ENCODE peak calls at places on chromosomes 7 and 10, in six cellular contexts. One of them, this sample, is unnamed.
A peak's percentile ranks its signal among the peaks of the same experiment; 100 is the strongest.

GRCh38 chr7:87564290-87564963 is 36.3 kb downstream of the ABCB1 start:
- DNase-seq in kidney tubule cell: peak; percentile 71
- DNase-seq in stimulated activated CD8-positive, alpha-beta memory T cell treated with anti-CD3 and anti-CD28 coated beads, Interleukin-7, amount 100 ng/mL, for 4 hours: no peak
- DNase-seq in LoVo: peak; percentile 75
- DNase-seq in SIG-M5: no peak
- DNase-seq in GM03348: peak; percentile 5
- DNase-seq in this sample: no peak

GRCh38 chr10:112435013-112435619 is 11.6 kb downstream of the ZDHHC6 start:
- DNase-seq in kidney tubule cell: peak; percentile 58
- DNase-seq in stimulated activated CD8-positive, alpha-beta memory T cell treated with anti-CD3 and anti-CD28 coated beads, Interleukin-7, amount 100 ng/mL, for 4 hours: no peak
- DNase-seq in LoVo: peak; percentile 46
- DNase-seq in SIG-M5: no peak
- DNase-seq in GM03348: peak; percentile 33
- DNase-seq in this sample: no peak

GRCh38 chr7:84669177-84669732 is 474.7 kb upstream of the SEMA3A start:
- DNase-seq in kidney tubule cell: no peak
- DNase-seq in stimulated activated CD8-positive, alpha-beta memory T cell treated with anti-CD3 and anti-CD28 coated beads, Interleukin-7, amount 100 ng/mL, for 4 hours: no peak
- DNase-seq in LoVo: no peak
- DNase-seq in SIG-M5: no peak
- DNase-seq in GM03348: no peak
- DNase-seq in this sample: no peak

GRCh38 chr10:31320598-31321211 is 1.7 kb downstream of the ZEB1 start:
- DNase-seq in kidney tubule cell: peak; percentile 44
- DNase-seq in stimulated activated CD8-positive, alpha-beta memory T cell treated with anti-CD3 and anti-CD28 coated beads, Interleukin-7, amount 100 ng/mL, for 4 hours: no peak
- DNase-seq in LoVo: peak; percentile 31
- DNase-seq in SIG-M5: no peak
- DNase-seq in GM03348: peak; percentile 65
- DNase-seq in this sample: peak; percentile 27

GRCh38 chr10:70320751-70321150 is 36.9 kb upstream of the NPFFR1 start:
- DNase-seq in kidney tubule cell: no peak
- DNase-seq in stimulated activated CD8-positive, alpha-beta memory T cell treated with anti-CD3 and anti-CD28 coated beads, Interleukin-7, amount 100 ng/mL, for 4 hours: no peak
- DNase-seq in LoVo: no peak
- DNase-seq in SIG-M5: no peak
- DNase-seq in GM03348: no peak
- DNase-seq in this sample: no peak

GRCh38 chr7:129258649-129259389 is 34.0 kb downstream of the AHCYL2 start:
- DNase-seq in kidney tubule cell: peak; percentile 15
- DNase-seq in stimulated activated CD8-positive, alpha-beta memory T cell treated with anti-CD3 and anti-CD28 coated beads, Interleukin-7, amount 100 ng/mL, for 4 hours: no peak
- DNase-seq in LoVo: no peak
- DNase-seq in SIG-M5: no peak
- DNase-seq in GM03348: no peak
- DNase-seq in this sample: peak; percentile 10

GRCh38 chr7:87223666-87224065 is 4.1 kb upstream of the TMEM243 start:
- DNase-seq in kidney tubule cell: peak; percentile 65
- DNase-seq in stimulated activated CD8-positive, alpha-beta memory T cell treated with anti-CD3 and anti-CD28 coated beads, Interleukin-7, amount 100 ng/mL, for 4 hours: no peak
- DNase-seq in LoVo: no peak
- DNase-seq in SIG-M5: no peak
- DNase-seq in GM03348: no peak
- DNase-seq in this sample: no peak

GRCh38 chr10:14674376-14675050 is 100.2 kb downstream of the FAM107B start:
- DNase-seq in kidney tubule cell: peak; percentile 78
- DNase-seq in stimulated activated CD8-positive, alpha-beta memory T cell treated with anti-CD3 and anti-CD28 coated beads, Interleukin-7, amount 100 ng/mL, for 4 hours: no peak
- DNase-seq in LoVo: peak; percentile 45
- DNase-seq in SIG-M5: no peak
- DNase-seq in GM03348: no peak
- DNase-seq in this sample: no peak

GRCh38 chr10:8614054-8614565 is 559.6 kb downstream of the GATA3 start:
- DNase-seq in kidney tubule cell: no peak
- DNase-seq in stimulated activated CD8-positive, alpha-beta memory T cell treated with anti-CD3 and anti-CD28 coated beads, Interleukin-7, amount 100 ng/mL, for 4 hours: no peak
- DNase-seq in LoVo: no peak
- DNase-seq in SIG-M5: no peak
- DNase-seq in GM03348: no peak
- DNase-seq in this sample: no peak

GRCh38 chr7:30802812-30803211 is 31.6 kb downstream of the MINDY4 start:
- DNase-seq in kidney tubule cell: no peak
- DNase-seq in stimulated activated CD8-positive, alpha-beta memory T cell treated with anti-CD3 and anti-CD28 coated beads, Interleukin-7, amount 100 ng/mL, for 4 hours: no peak
- DNase-seq in LoVo: no peak
- DNase-seq in SIG-M5: no peak
- DNase-seq in GM03348: no peak
- DNase-seq in this sample: no peak

GRCh38 chr7:115015619-115016018 is 93.7 kb downstream of the MDFIC start:
- DNase-seq in kidney tubule cell: peak; percentile 56
- DNase-seq in stimulated activated CD8-positive, alpha-beta memory T cell treated with anti-CD3 and anti-CD28 coated beads, Interleukin-7, amount 100 ng/mL, for 4 hours: no peak
- DNase-seq in LoVo: no peak
- DNase-seq in SIG-M5: no peak
- DNase-seq in GM03348: peak; percentile 30
- DNase-seq in this sample: no peak

GRCh38 chr7:100837099-100837836 is 9.9 kb upstream of the EPHB4 start:
- DNase-seq in kidney tubule cell: peak; percentile 90
- DNase-seq in stimulated activated CD8-positive, alpha-beta memory T cell treated with anti-CD3 and anti-CD28 coated beads, Interleukin-7, amount 100 ng/mL, for 4 hours: peak; percentile 53
- DNase-seq in LoVo: peak; percentile 96
- DNase-seq in SIG-M5: peak; percentile 16
- DNase-seq in GM03348: peak; percentile 95
- DNase-seq in this sample: peak; percentile 73

GRCh38 chr7:40221836-40222235 is 87.0 kb downstream of the SUGCT start:
- DNase-seq in kidney tubule cell: peak; percentile 90
- DNase-seq in stimulated activated CD8-positive, alpha-beta memory T cell treated with anti-CD3 and anti-CD28 coated beads, Interleukin-7, amount 100 ng/mL, for 4 hours: no peak
- DNase-seq in LoVo: no peak
- DNase-seq in SIG-M5: no peak
- DNase-seq in GM03348: peak; percentile 85
- DNase-seq in this sample: no peak

GRCh38 chr10:76209135-76209534 is 777.7 kb downstream of the LRMDA start:
- DNase-seq in kidney tubule cell: no peak
- DNase-seq in stimulated activated CD8-positive, alpha-beta memory T cell treated with anti-CD3 and anti-CD28 coated beads, Interleukin-7, amount 100 ng/mL, for 4 hours: no peak
- DNase-seq in LoVo: no peak
- DNase-seq in SIG-M5: no peak
- DNase-seq in GM03348: no peak
- DNase-seq in this sample: no peak

GRCh38 chr10:96222441-96222840 is 48.9 kb downstream of the BLNK start:
- DNase-seq in kidney tubule cell: no peak
- DNase-seq in stimulated activated CD8-positive, alpha-beta memory T cell treated with anti-CD3 and anti-CD28 coated beads, Interleukin-7, amount 100 ng/mL, for 4 hours: no peak
- DNase-seq in LoVo: no peak
- DNase-seq in SIG-M5: no peak
- DNase-seq in GM03348: no peak
- DNase-seq in this sample: no peak

GRCh38 chr7:13990984-13991790 is 1.7 kb upstream of the ETV1 start:
- DNase-seq in kidney tubule cell: peak; percentile 98
- DNase-seq in stimulated activated CD8-positive, alpha-beta memory T cell treated with anti-CD3 and anti-CD28 coated beads, Interleukin-7, amount 100 ng/mL, for 4 hours: peak; percentile 32
- DNase-seq in LoVo: peak; percentile 99
- DNase-seq in SIG-M5: peak; percentile 70
- DNase-seq in GM03348: peak; percentile 96
- DNase-seq in this sample: peak; percentile 97

GRCh38 chr10:51651063-51651462 is 48.3 kb downstream of the CSTF2T start:
- DNase-seq in kidney tubule cell: peak; percentile 4
- DNase-seq in stimulated activated CD8-positive, alpha-beta memory T cell treated with anti-CD3 and anti-CD28 coated beads, Interleukin-7, amount 100 ng/mL, for 4 hours: no peak
- DNase-seq in LoVo: no peak
- DNase-seq in SIG-M5: no peak
- DNase-seq in GM03348: peak; percentile 34
- DNase-seq in this sample: no peak

GRCh38 chr7:141712603-141713262 is 4.6 kb downstream of the WEE2 start:
- DNase-seq in kidney tubule cell: no peak
- DNase-seq in stimulated activated CD8-positive, alpha-beta memory T cell treated with anti-CD3 and anti-CD28 coated beads, Interleukin-7, amount 100 ng/mL, for 4 hours: no peak
- DNase-seq in LoVo: no peak
- DNase-seq in SIG-M5: no peak
- DNase-seq in GM03348: no peak
- DNase-seq in this sample: no peak

GRCh38 chr10:78350286-78350685 is 316.6 kb downstream of the RPS24 start:
- DNase-seq in kidney tubule cell: no peak
- DNase-seq in stimulated activated CD8-positive, alpha-beta memory T cell treated with anti-CD3 and anti-CD28 coated beads, Interleukin-7, amount 100 ng/mL, for 4 hours: no peak
- DNase-seq in LoVo: no peak
- DNase-seq in SIG-M5: no peak
- DNase-seq in GM03348: no peak
- DNase-seq in this sample: no peak

GRCh38 chr10:111705026-111705425 is 478.5 kb downstream of the GPAM start:
- DNase-seq in kidney tubule cell: no peak
- DNase-seq in stimulated activated CD8-positive, alpha-beta memory T cell treated with anti-CD3 and anti-CD28 coated beads, Interleukin-7, amount 100 ng/mL, for 4 hours: no peak
- DNase-seq in LoVo: no peak
- DNase-seq in SIG-M5: no peak
- DNase-seq in GM03348: peak; percentile 77
- DNase-seq in this sample: no peak

GRCh38 chr7:87219545-87220025 is at the start of gene TMEM243:
- DNase-seq in kidney tubule cell: peak; percentile 79
- DNase-seq in stimulated activated CD8-positive, alpha-beta memory T cell treated with anti-CD3 and anti-CD28 coated beads, Interleukin-7, amount 100 ng/mL, for 4 hours: peak; percentile 79
- DNase-seq in LoVo: peak; percentile 79
- DNase-seq in SIG-M5: peak; percentile 50
- DNase-seq in GM03348: peak; percentile 88
- DNase-seq in this sample: peak; percentile 70

GRCh38 chr7:29454464-29454863 is 109.2 kb upstream of the PRR15 start:
- DNase-seq in kidney tubule cell: no peak
- DNase-seq in stimulated activated CD8-positive, alpha-beta memory T cell treated with anti-CD3 and anti-CD28 coated beads, Interleukin-7, amount 100 ng/mL, for 4 hours: no peak
- DNase-seq in LoVo: no peak
- DNase-seq in SIG-M5: no peak
- DNase-seq in GM03348: no peak
- DNase-seq in this sample: no peak

GRCh38 chr7:78395298-78396120 is 596.9 kb downstream of the PHTF2 start:
- DNase-seq in kidney tubule cell: no peak
- DNase-seq in stimulated activated CD8-positive, alpha-beta memory T cell treated with anti-CD3 and anti-CD28 coated beads, Interleukin-7, amount 100 ng/mL, for 4 hours: no peak
- DNase-seq in LoVo: no peak
- DNase-seq in SIG-M5: no peak
- DNase-seq in GM03348: peak; percentile 4
- DNase-seq in this sample: no peak

GRCh38 chr10:119131512-119132240 is 27.8 kb downstream of the DENND10 start:
- DNase-seq in kidney tubule cell: peak; percentile 49
- DNase-seq in stimulated activated CD8-positive, alpha-beta memory T cell treated with anti-CD3 and anti-CD28 coated beads, Interleukin-7, amount 100 ng/mL, for 4 hours: peak; percentile 12
- DNase-seq in LoVo: peak; percentile 54
- DNase-seq in SIG-M5: peak; percentile 62
- DNase-seq in GM03348: no peak
- DNase-seq in this sample: no peak

GRCh38 chr7:66957595-66958290 is 36.7 kb downstream of the TMEM248 start:
- DNase-seq in kidney tubule cell: no peak
- DNase-seq in stimulated activated CD8-positive, alpha-beta memory T cell treated with anti-CD3 and anti-CD28 coated beads, Interleukin-7, amount 100 ng/mL, for 4 hours: no peak
- DNase-seq in LoVo: no peak
- DNase-seq in SIG-M5: no peak
- DNase-seq in GM03348: peak; percentile 57
- DNase-seq in this sample: no peak

GRCh38 chr10:49652416-49653385 is 26.8 kb upstream of the C10orf53 start:
- DNase-seq in kidney tubule cell: no peak
- DNase-seq in stimulated activated CD8-positive, alpha-beta memory T cell treated with anti-CD3 and anti-CD28 coated beads, Interleukin-7, amount 100 ng/mL, for 4 hours: no peak
- DNase-seq in LoVo: no peak
- DNase-seq in SIG-M5: no peak
- DNase-seq in GM03348: no peak
- DNase-seq in this sample: no peak

GRCh38 chr7:128389085-128389814 is 20.5 kb downstream of the IMPDH1 start:
- DNase-seq in kidney tubule cell: no peak
- DNase-seq in stimulated activated CD8-positive, alpha-beta memory T cell treated with anti-CD3 and anti-CD28 coated beads, Interleukin-7, amount 100 ng/mL, for 4 hours: no peak
- DNase-seq in LoVo: no peak
- DNase-seq in SIG-M5: no peak
- DNase-seq in GM03348: no peak
- DNase-seq in this sample: no peak

GRCh38 chr10:113128450-113129105 is 178.5 kb downstream of the TCF7L2 start:
- DNase-seq in kidney tubule cell: no peak
- DNase-seq in stimulated activated CD8-positive, alpha-beta memory T cell treated with anti-CD3 and anti-CD28 coated beads, Interleukin-7, amount 100 ng/mL, for 4 hours: no peak
- DNase-seq in LoVo: no peak
- DNase-seq in SIG-M5: no peak
- DNase-seq in GM03348: no peak
- DNase-seq in this sample: no peak

GRCh38 chr7:74514131-74514591 is 60.5 kb downstream of the GTF2IRD1 start:
- DNase-seq in kidney tubule cell: no peak
- DNase-seq in stimulated activated CD8-positive, alpha-beta memory T cell treated with anti-CD3 and anti-CD28 coated beads, Interleukin-7, amount 100 ng/mL, for 4 hours: no peak
- DNase-seq in LoVo: no peak
- DNase-seq in SIG-M5: no peak
- DNase-seq in GM03348: no peak
- DNase-seq in this sample: no peak

GRCh38 chr7:121331574-121331973 is 2.8 kb downstream of the WNT16 start:
- DNase-seq in kidney tubule cell: no peak
- DNase-seq in stimulated activated CD8-positive, alpha-beta memory T cell treated with anti-CD3 and anti-CD28 coated beads, Interleukin-7, amount 100 ng/mL, for 4 hours: no peak
- DNase-seq in LoVo: no peak
- DNase-seq in SIG-M5: no peak
- DNase-seq in GM03348: no peak
- DNase-seq in this sample: no peak

GRCh38 chr10:82171899-82172298 is 296.9 kb downstream of the NRG3 start:
- DNase-seq in kidney tubule cell: no peak
- DNase-seq in stimulated activated CD8-positive, alpha-beta memory T cell treated with anti-CD3 and anti-CD28 coated beads, Interleukin-7, amount 100 ng/mL, for 4 hours: no peak
- DNase-seq in LoVo: no peak
- DNase-seq in SIG-M5: no peak
- DNase-seq in GM03348: no peak
- DNase-seq in this sample: no peak

GRCh38 chr7:46881507-46882127 is 700.3 kb downstream of the TNS3 start:
- DNase-seq in kidney tubule cell: peak; percentile 71
- DNase-seq in stimulated activated CD8-positive, alpha-beta memory T cell treated with anti-CD3 and anti-CD28 coated beads, Interleukin-7, amount 100 ng/mL, for 4 hours: no peak
- DNase-seq in LoVo: peak; percentile 66
- DNase-seq in SIG-M5: no peak
- DNase-seq in GM03348: no peak
- DNase-seq in this sample: no peak

GRCh38 chr7:140899883-140900282 is 24.8 kb downstream of the BRAF start:
- DNase-seq in kidney tubule cell: no peak
- DNase-seq in stimulated activated CD8-positive, alpha-beta memory T cell treated with anti-CD3 and anti-CD28 coated beads, Interleukin-7, amount 100 ng/mL, for 4 hours: no peak
- DNase-seq in LoVo: no peak
- DNase-seq in SIG-M5: no peak
- DNase-seq in GM03348: no peak
- DNase-seq in this sample: peak; percentile 4

GRCh38 chr7:114822131-114822530 is 99.8 kb upstream of the MDFIC start:
- DNase-seq in kidney tubule cell: no peak
- DNase-seq in stimulated activated CD8-positive, alpha-beta memory T cell treated with anti-CD3 and anti-CD28 coated beads, Interleukin-7, amount 100 ng/mL, for 4 hours: no peak
- DNase-seq in LoVo: no peak
- DNase-seq in SIG-M5: no peak
- DNase-seq in GM03348: no peak
- DNase-seq in this sample: no peak

GRCh38 chr7:116786791-116787443 is 75.5 kb upstream of the CAPZA2 start:
- DNase-seq in kidney tubule cell: peak; percentile 85
- DNase-seq in stimulated activated CD8-positive, alpha-beta memory T cell treated with anti-CD3 and anti-CD28 coated beads, Interleukin-7, amount 100 ng/mL, for 4 hours: no peak
- DNase-seq in LoVo: no peak
- DNase-seq in SIG-M5: no peak
- DNase-seq in GM03348: no peak
- DNase-seq in this sample: peak; percentile 19

GRCh38 chr7:28442540-28443420 is 30.5 kb downstream of the CREB5 start:
- DNase-seq in kidney tubule cell: peak; percentile 63
- DNase-seq in stimulated activated CD8-positive, alpha-beta memory T cell treated with anti-CD3 and anti-CD28 coated beads, Interleukin-7, amount 100 ng/mL, for 4 hours: no peak
- DNase-seq in LoVo: no peak
- DNase-seq in SIG-M5: no peak
- DNase-seq in GM03348: no peak
- DNase-seq in this sample: no peak

GRCh38 chr7:129017933-129018538 is 36.9 kb downstream of the TNPO3 start:
- DNase-seq in kidney tubule cell: peak; percentile 26
- DNase-seq in stimulated activated CD8-positive, alpha-beta memory T cell treated with anti-CD3 and anti-CD28 coated beads, Interleukin-7, amount 100 ng/mL, for 4 hours: no peak
- DNase-seq in LoVo: no peak
- DNase-seq in SIG-M5: no peak
- DNase-seq in GM03348: no peak
- DNase-seq in this sample: no peak

GRCh38 chr10:108424656-108425055 is 1260.2 kb upstream of the SORCS1 start:
- DNase-seq in kidney tubule cell: peak; percentile 55
- DNase-seq in stimulated activated CD8-positive, alpha-beta memory T cell treated with anti-CD3 and anti-CD28 coated beads, Interleukin-7, amount 100 ng/mL, for 4 hours: no peak
- DNase-seq in LoVo: no peak
- DNase-seq in SIG-M5: no peak
- DNase-seq in GM03348: peak; percentile 59
- DNase-seq in this sample: no peak

GRCh38 chr10:73901261-73901660 is 9.7 kb upstream of the PLAU start:
- DNase-seq in kidney tubule cell: no peak
- DNase-seq in stimulated activated CD8-positive, alpha-beta memory T cell treated with anti-CD3 and anti-CD28 coated beads, Interleukin-7, amount 100 ng/mL, for 4 hours: no peak
- DNase-seq in LoVo: no peak
- DNase-seq in SIG-M5: no peak
- DNase-seq in GM03348: no peak
- DNase-seq in this sample: no peak

GRCh38 chr7:157907998-157908782 is 571.4 kb downstream of the DNAJB6 start:
- DNase-seq in kidney tubule cell: no peak
- DNase-seq in stimulated activated CD8-positive, alpha-beta memory T cell treated with anti-CD3 and anti-CD28 coated beads, Interleukin-7, amount 100 ng/mL, for 4 hours: no peak
- DNase-seq in LoVo: no peak
- DNase-seq in SIG-M5: no peak
- DNase-seq in GM03348: no peak
- DNase-seq in this sample: no peak